ENCODE peak calls at places on chromosomes 16 and 17, in seven cellular contexts. W is stomach, H is ovary, D is breast epithelium, R is GM12891, U is Peyer's patch, V is HepG2. Z is an unnamed sample.

GRCh38 chr17:27558842-27559505 is 72.0 kb upstream of the LGALS9 start:
- DNase-seq in W (no peak), H (no peak), D (no peak), R (no peak), U (peak), V (peak), Z (no peak)

GRCh38 chr16:88888778-88889387 is 22.4 kb upstream of the PABPN1L start:
- DNase-seq in W (no peak), H (no peak), D (no peak), R (no peak), U (no peak), V (no peak), Z (peak)

GRCh38 chr17:77753691-77754265 is 204.7 kb upstream of the TNRC6C start:
- DNase-seq in W (no peak), H (no peak), D (no peak), R (no peak), U (no peak), V (no peak), Z (no peak)

GRCh38 chr17:2388705-2389099 is 12.2 kb downstream of the MNT start:
- DNase-seq in W (no peak), H (no peak), D (no peak), R (no peak), U (no peak), V (no peak), Z (peak)

GRCh38 chr17:46774108-46774737 is 44.3 kb downstream of the WNT3 start:
- DNase-seq in W (no peak), H (no peak), D (no peak), R (no peak), U (peak), V (no peak), Z (peak)

GRCh38 chr17:51389875-51390274 is 129.5 kb downstream of the UTP18 start:
- DNase-seq in W (no peak), H (no peak), D (no peak), R (no peak), U (no peak), V (no peak), Z (no peak)

GRCh38 chr16:78500659-78501226 is 401.3 kb downstream of the WWOX start:
- DNase-seq in W (no peak), H (no peak), D (no peak), R (no peak), U (no peak), V (peak), Z (no peak)

GRCh38 chr16:4385789-4386451 is 14.3 kb downstream of the VASN start:
- DNase-seq in W (no peak), H (no peak), D (no peak), R (no peak), U (no peak), V (no peak), Z (no peak)

GRCh38 chr16:4081577-4082021 is 34.6 kb downstream of the ADCY9 start:
- DNase-seq in W (no peak), H (peak), D (no peak), R (no peak), U (no peak), V (no peak), Z (no peak)

GRCh38 chr17:39097537-39097936 is 53.9 kb downstream of the PLXDC1 start:
- DNase-seq in W (no peak), H (no peak), D (no peak), R (no peak), U (no peak), V (no peak), Z (no peak)

GRCh38 chr17:42980274-42980765 is at the start of gene RUNDC1:
- DNase-seq in W (peak), H (peak), D (peak), R (peak), U (peak), V (peak), Z (peak)

GRCh38 chr17:41777579-41778188 is 8.8 kb downstream of the JUP start:
- DNase-seq in W (peak), H (peak), D (peak), R (no peak), U (peak), V (peak), Z (no peak)

GRCh38 chr16:23282508-23282907 is 19.6 kb upstream of the SCNN1B start:
- DNase-seq in W (no peak), H (no peak), D (no peak), R (no peak), U (no peak), V (no peak), Z (peak)

GRCh38 chr17:68248199-68248825 is 469 bp downstream of the AMZ2 start:
- DNase-seq in W (peak), H (peak), D (no peak), R (no peak), U (no peak), V (no peak), Z (no peak)

GRCh38 chr16:68079616-68080344 is 5.4 kb upstream of the NFATC3 start:
- DNase-seq in W (peak), H (peak), D (peak), R (no peak), U (peak), V (peak), Z (peak)

GRCh38 chr17:32854177-32854576 is 22.7 kb downstream of the MYO1D start:
- DNase-seq in W (no peak), H (no peak), D (no peak), R (no peak), U (no peak), V (no peak), Z (no peak)

GRCh38 chr17:75875940-75876189 is 2.5 kb downstream of the TRIM47 start:
- DNase-seq in W (no peak), H (no peak), D (peak), R (no peak), U (no peak), V (no peak), Z (no peak)

GRCh38 chr16:67447508-67448076 is 16.7 kb downstream of the HSD11B2 start:
- DNase-seq in W (peak), H (peak), D (no peak), R (peak), U (peak), V (peak), Z (peak)

DNA sequence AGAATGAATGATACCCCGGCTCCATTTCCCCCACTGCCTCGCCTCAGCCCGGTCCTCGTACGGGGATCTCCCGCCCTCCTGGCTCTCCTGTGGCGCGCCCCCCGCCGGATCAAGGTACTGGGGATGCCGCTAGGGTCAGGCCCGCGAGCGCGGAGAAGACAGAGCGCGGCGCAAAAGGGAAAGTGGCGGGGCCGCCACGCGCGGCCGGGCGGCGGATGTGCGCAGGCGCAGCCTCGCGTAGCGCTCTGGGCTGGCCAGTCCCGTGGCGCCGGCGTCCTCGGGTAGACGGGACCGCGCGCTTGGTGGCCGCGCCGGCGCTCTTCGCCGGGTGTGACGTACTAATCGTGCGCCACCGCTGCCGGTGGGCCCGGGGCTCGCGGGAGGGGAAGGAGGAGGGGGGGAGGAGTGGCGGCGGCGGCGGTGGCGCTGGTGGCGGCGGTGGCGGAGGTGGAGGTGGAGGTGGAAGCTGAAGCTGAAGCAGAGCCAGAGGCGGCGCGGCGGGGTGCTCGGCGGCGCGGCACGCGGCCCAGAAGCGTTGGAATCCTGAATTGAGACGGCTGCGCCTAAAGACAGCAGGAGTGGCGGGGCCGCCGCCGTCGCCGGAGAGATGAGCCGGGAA is at the start of gene SENP3:
- DNase-seq in W (peak), H (peak), D (peak), R (peak), U (peak), V (peak), Z (peak)
- TF ChIP-seq POLR2A in W (no peak), H (peak), D (no peak), R (no peak), U (peak), V (peak), Z (peak)

GRCh38 chr17:17849863-17850373 is 13.1 kb upstream of the SREBF1 start:
- DNase-seq in W (peak), H (peak), D (no peak), R (peak), U (peak), V (peak), Z (peak)
- TF ChIP-seq POLR2A in W (no peak), H (peak), D (no peak), R (peak), U (no peak), V (no peak), Z (no peak)

GRCh38 chr16:29028457-29029167 is 43.8 kb downstream of the LAT start:
- DNase-seq in W (no peak), H (no peak), D (no peak), R (no peak), U (peak), V (no peak), Z (no peak)
- TF ChIP-seq POLR2A in W (no peak), H (no peak), D (no peak), R (no peak), U (no peak), V (no peak), Z (no peak)

GRCh38 chr17:58338454-58338841 is 9.9 kb upstream of the TSPOAP1 start:
- DNase-seq in W (no peak), H (no peak), D (no peak), R (no peak), U (no peak), V (no peak), Z (no peak)
- TF ChIP-seq POLR2A in W (no peak), H (no peak), D (no peak), R (peak), U (no peak), V (no peak), Z (no peak)

DNA sequence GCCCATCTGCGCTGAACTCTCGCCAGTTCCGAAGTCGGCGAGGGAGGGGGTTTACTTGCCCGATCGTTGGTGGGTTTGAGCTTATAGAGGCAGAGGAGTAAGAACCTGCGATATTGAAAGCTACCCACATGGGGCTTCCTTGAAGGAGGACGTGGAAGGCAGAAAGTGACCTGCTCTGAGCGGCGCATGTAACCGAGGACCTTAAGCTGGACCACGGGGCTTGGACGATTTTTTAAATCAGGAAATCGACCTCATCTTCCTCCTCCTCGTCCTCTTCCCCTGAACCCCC is 2.0 kb downstream of the PRAC2 start:
- DNase-seq in W (no peak), H (no peak), D (no peak), R (no peak), U (no peak), V (no peak), Z (no peak)
- TF ChIP-seq POLR2A in W (no peak), H (no peak), D (no peak), R (no peak), U (no peak), V (no peak), Z (no peak)

DNA sequence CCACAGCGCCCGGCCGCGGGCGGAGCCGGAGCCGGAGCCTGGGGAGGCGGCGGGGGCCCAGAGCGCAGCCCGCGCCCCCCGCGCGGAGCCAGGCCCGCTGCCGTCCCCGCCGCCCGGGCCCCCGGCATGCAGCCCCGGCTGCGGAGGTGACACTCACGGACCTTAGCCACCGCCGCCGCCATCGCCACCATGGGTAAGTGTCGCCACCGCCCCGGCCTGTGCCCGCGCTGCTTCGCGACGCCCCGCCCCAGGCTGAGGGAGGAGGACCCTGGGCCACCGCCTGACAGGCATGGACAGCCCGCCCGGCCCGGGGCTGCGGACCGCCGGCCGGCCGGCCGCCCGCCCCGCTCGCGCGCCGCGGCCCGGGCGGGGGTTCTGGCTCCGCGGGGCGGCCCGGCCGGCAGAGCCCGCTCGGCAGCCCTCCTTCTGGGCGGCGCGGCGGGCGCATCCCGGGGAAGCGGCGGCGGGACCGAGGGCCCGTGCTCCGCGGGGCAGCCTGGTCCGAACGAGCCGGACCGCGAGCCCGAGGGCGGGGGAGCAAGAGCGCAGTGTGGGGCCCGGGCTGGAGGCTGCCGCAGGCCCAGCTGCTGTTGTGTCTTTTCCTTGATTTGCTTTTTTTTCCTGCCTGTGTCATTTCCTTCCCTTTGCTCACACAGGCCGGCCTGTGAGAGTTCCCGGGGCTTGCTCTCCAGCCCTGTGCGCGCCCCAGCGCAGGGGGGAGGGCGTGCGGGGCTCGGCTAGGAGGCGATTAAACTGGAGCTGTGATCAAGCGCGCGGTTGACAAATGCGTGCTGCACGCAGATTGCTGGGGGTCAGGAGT is 564 bp downstream of the MAP3K3 start:
- DNase-seq in W (peak), H (peak), D (peak), R (peak), U (peak), V (peak), Z (peak)
- TF ChIP-seq POLR2A in W (no peak), H (no peak), D (no peak), R (no peak), U (peak), V (no peak), Z (no peak)